ENCODE peak calls at places on chromosome 3, in eight cellular contexts. T, A, I, X, L, B, R and H are unnamed samples.

GRCh38 chr3:6733699-6734394 is 127.1 kb upstream of the GRM7 start:
- DNase-seq in I (no peak), L (no peak), R (no peak), A (no peak), X (no peak), T (no peak), B (no peak), H (no peak)

GRCh38 chr3:184727357-184728060 is 15.6 kb upstream of the MAGEF1 start:
- DNase-seq in A (peak), X (peak), L (peak), T (peak), I (peak), R (peak), B (peak), H (peak)

GRCh38 chr3:108021533-108021932 is 69.3 kb downstream of the CD47 start:
- DNase-seq in X (no peak), B (no peak), A (no peak), I (no peak), L (no peak), R (no peak), T (no peak), H (no peak)

GRCh38 chr3:149784064-149784704 is 8.2 kb downstream of the ANKUB1 start:
- DNase-seq in B (no peak), L (no peak), R (no peak), A (peak), T (no peak), X (no peak), I (no peak), H (no peak)

GRCh38 chr3:16439163-16439847 is 74.2 kb downstream of the RFTN1 start:
- DNase-seq in R (no peak), B (no peak), L (no peak), A (peak), I (no peak), T (no peak), X (no peak), H (no peak)

GRCh38 chr3:167872941-167873340 is 137.4 kb downstream of the SERPINI1 start:
- DNase-seq in B (no peak), I (no peak), A (no peak), R (no peak), X (no peak), L (no peak), T (no peak), H (no peak)

GRCh38 chr3:65811050-65811766 is 227.5 kb downstream of the MAGI1 start:
- DNase-seq in L (no peak), I (peak), R (peak), X (no peak), A (peak), B (peak), T (no peak), H (no peak)

GRCh38 chr3:11904157-11904556 is 57.5 kb upstream of the TAMM41 start:
- DNase-seq in L (no peak), R (no peak), X (no peak), A (no peak), B (no peak), T (no peak), I (no peak), H (no peak)

GRCh38 chr3:98918586-98918985 is 17.1 kb upstream of the DCBLD2 start:
- DNase-seq in R (no peak), L (no peak), I (no peak), B (peak), A (peak), X (no peak), T (no peak), H (no peak)

GRCh38 chr3:128486157-128486691 is 6.8 kb downstream of the GATA2 start:
- DNase-seq in A (peak), I (no peak), L (no peak), X (no peak), B (no peak), R (no peak), T (no peak), H (no peak)

GRCh38 chr3:40511031-40511718 is 5.3 kb downstream of the ZNF620 start:
- DNase-seq in X (no peak), B (no peak), T (no peak), R (no peak), A (no peak), I (no peak), L (no peak), H (no peak)

GRCh38 chr3:107992976-107993684 is 97.7 kb downstream of the CD47 start:
- DNase-seq in I (no peak), X (no peak), A (no peak), R (no peak), B (no peak), T (no peak), L (no peak), H (no peak)

GRCh38 chr3:115487972-115488371 is 135.3 kb upstream of the GAP43 start:
- DNase-seq in I (no peak), B (no peak), A (no peak), L (no peak), T (no peak), R (no peak), X (no peak), H (no peak)

GRCh38 chr3:146274833-146275232 is 23.9 kb upstream of the PLSCR4 start:
- DNase-seq in R (peak), A (peak), L (no peak), X (no peak), B (peak), T (no peak), I (no peak), H (no peak)

GRCh38 chr3:99637041-99637380 is 1.4 kb upstream of the COL8A1 start:
- DNase-seq in A (no peak), T (no peak), X (no peak), L (no peak), R (no peak), B (no peak), I (no peak), H (no peak)

GRCh38 chr3:9717563-9717962 is 13.9 kb downstream of the CPNE9 start:
- DNase-seq in A (no peak), T (no peak), X (no peak), L (no peak), I (no peak), B (no peak), R (no peak), H (no peak)

GRCh38 chr3:25410703-25411102 is 17.4 kb upstream of the RARB start:
- DNase-seq in B (no peak), R (no peak), A (no peak), T (no peak), I (no peak), L (no peak), X (no peak), H (no peak)

GRCh38 chr3:20080956-20081554 is 40.8 kb downstream of the KAT2B start:
- DNase-seq in T (peak), X (peak), B (no peak), I (peak), R (no peak), L (no peak), A (peak), H (peak)

GRCh38 chr3:65831733-65832425 is 206.8 kb downstream of the MAGI1 start:
- DNase-seq in B (no peak), L (no peak), I (no peak), R (peak), T (no peak), X (no peak), A (peak), H (no peak)

GRCh38 chr3:16365454-16366128 is 100.6 kb downstream of the OXNAD1 start:
- DNase-seq in X (no peak), B (no peak), T (no peak), I (no peak), R (no peak), A (no peak), L (no peak), H (no peak)

GRCh38 chr3:162021206-162021605 is 524.6 kb downstream of the OTOL1 start:
- DNase-seq in R (no peak), B (no peak), X (no peak), L (no peak), I (no peak), A (no peak), T (no peak), H (no peak)

GRCh38 chr3:32303051-32303786 is 64.7 kb downstream of the CMTM8 start:
- DNase-seq in I (no peak), T (no peak), L (no peak), B (no peak), R (no peak), A (no peak), X (no peak), H (no peak)

GRCh38 chr3:105584351-105584790 is 217.7 kb downstream of the ALCAM start:
- DNase-seq in X (no peak), R (no peak), B (no peak), A (peak), L (no peak), I (no peak), T (no peak), H (no peak)

GRCh38 chr3:106167728-106168127 is 298.9 kb upstream of the CBLB start:
- DNase-seq in L (no peak), A (no peak), T (no peak), R (no peak), I (no peak), B (no peak), X (no peak), H (no peak)

GRCh38 chr3:71376911-71377310 is 206.6 kb downstream of the FOXP1 start:
- DNase-seq in A (no peak), X (no peak), I (no peak), T (no peak), R (no peak), L (no peak), B (no peak), H (no peak)

GRCh38 chr3:124826703-124827102 is 60.5 kb downstream of the ITGB5 start:
- DNase-seq in R (peak), X (no peak), L (no peak), I (no peak), B (peak), A (peak), T (no peak), H (no peak)

GRCh38 chr3:49733551-49733950 is 9.8 kb upstream of the GMPPB start:
- DNase-seq in B (no peak), X (no peak), R (no peak), T (no peak), A (no peak), L (no peak), I (no peak), H (no peak)

GRCh38 chr3:189292667-189293478 is 121.1 kb downstream of the TPRG1 start:
- DNase-seq in I (no peak), T (no peak), A (peak), R (no peak), L (no peak), B (no peak), X (peak), H (no peak)

GRCh38 chr3:53733433-53733832 is 112.8 kb downstream of the CHDH start:
- DNase-seq in R (no peak), X (no peak), A (no peak), T (no peak), I (no peak), B (no peak), L (no peak), H (no peak)

GRCh38 chr3:192564611-192565010 is 162.7 kb downstream of the FGF12 start:
- DNase-seq in I (no peak), L (no peak), R (no peak), B (no peak), X (no peak), T (no peak), A (peak), H (no peak)

GRCh38 chr3:8239095-8239494 is 262.5 kb upstream of the LMCD1 start:
- DNase-seq in A (no peak), L (no peak), R (no peak), X (no peak), I (no peak), T (no peak), B (no peak), H (no peak)

GRCh38 chr3:178629430-178630178 is 93.4 kb downstream of the KCNMB2 start:
- DNase-seq in I (no peak), L (no peak), R (no peak), T (no peak), X (no peak), B (no peak), A (no peak), H (no peak)

GRCh38 chr3:66297917-66298316 is 77.1 kb downstream of the SLC25A26 start:
- DNase-seq in R (peak), B (peak), L (no peak), T (no peak), X (no peak), I (peak), A (peak), H (no peak)

GRCh38 chr3:129845956-129846355 is 47.6 kb downstream of the TMCC1 start:
- DNase-seq in B (no peak), A (peak), I (no peak), T (no peak), L (no peak), X (no peak), R (no peak), H (no peak)

GRCh38 chr3:46669191-46669999 is 24.1 kb downstream of the ALS2CL start:
- DNase-seq in I (no peak), R (no peak), T (no peak), X (peak), B (no peak), A (no peak), L (no peak), H (peak)

GRCh38 chr3:86056962-86057361 is 934.0 kb downstream of the VGLL3 start:
- DNase-seq in B (no peak), A (no peak), R (no peak), I (no peak), T (no peak), X (no peak), L (no peak), H (no peak)

GRCh38 chr3:157073810-157074209 is 86.1 kb downstream of the CCNL1 start:
- DNase-seq in B (peak), I (no peak), L (no peak), A (peak), T (no peak), R (peak), X (no peak), H (no peak)

GRCh38 chr3:134652886-134653630 is 2.2 kb upstream of the KY start:
- DNase-seq in X (no peak), I (no peak), B (no peak), T (no peak), A (no peak), R (no peak), L (no peak), H (no peak)

GRCh38 chr3:105793040-105793439 is 75.8 kb downstream of the CBLB start:
- DNase-seq in X (no peak), A (peak), B (peak), I (no peak), R (no peak), T (no peak), L (no peak), H (no peak)